ENCODE peak calls at places on chromosomes 2 and 18, in seven cellular contexts. C is ovary, H is cardiac fibroblast, R is WTC11, W is neural progenitor cell, Y is GM13977, P is astrocyte of the spinal cord. O is an unnamed sample.

GRCh38 chr2:66515743-66516142 is 80.8 kb downstream of the MEIS1 start:
- DNase-seq in P (no peak), C (no peak), W (no peak), Y (no peak), R (no peak), H (no peak), O (no peak)

GRCh38 chr2:40251146-40251545 is 200.7 kb downstream of the SLC8A1 start:
- DNase-seq in R (no peak), C (no peak), Y (no peak), P (peak), W (peak), H (no peak), O (no peak)

GRCh38 chr2:240780023-240780831 is 39.8 kb downstream of the KIF1A start:
- DNase-seq in P (no peak), H (no peak), W (no peak), C (peak), R (no peak), Y (no peak), O (no peak)

GRCh38 chr2:135843671-135844070 is 6.7 kb upstream of the LCT start:
- DNase-seq in Y (no peak), H (peak), W (no peak), R (no peak), P (no peak), C (no peak), O (no peak)

GRCh38 chr2:224025874-224026273 is 13.2 kb downstream of the SERPINE2 start:
- DNase-seq in P (no peak), Y (no peak), C (no peak), R (no peak), W (no peak), H (no peak), O (peak)

GRCh38 chr2:182920631-182921056 is 54.2 kb upstream of the FRZB start:
- DNase-seq in R (no peak), Y (peak), H (no peak), C (no peak), P (no peak), W (no peak), O (no peak)

GRCh38 chr18:56298935-56299334 is 339.5 kb downstream of the TXNL1 start:
- DNase-seq in R (no peak), W (no peak), H (peak), P (peak), Y (no peak), C (no peak), O (peak)

GRCh38 chr2:174327958-174328308 is 6.8 kb upstream of the SP9 start:
- DNase-seq in C (no peak), P (no peak), H (no peak), Y (no peak), W (peak), R (no peak), O (no peak)

GRCh38 chr2:38037757-38038615 is 38.0 kb downstream of the CYP1B1 start:
- DNase-seq in P (peak), W (peak), Y (peak), H (peak), C (peak), R (peak), O (peak)

GRCh38 chr2:21467910-21468309 is 344.1 kb downstream of the TDRD15 start:
- DNase-seq in R (no peak), C (no peak), W (no peak), H (peak), P (no peak), Y (no peak), O (no peak)

GRCh38 chr2:219965287-219965870 is 337.9 kb downstream of the SLC4A3 start:
- DNase-seq in R (peak), P (no peak), C (no peak), Y (no peak), W (peak), H (no peak), O (no peak)

GRCh38 chr2:67471681-67472080 is 74.5 kb downstream of the ETAA1 start:
- DNase-seq in R (no peak), Y (no peak), P (no peak), W (no peak), H (no peak), C (no peak), O (no peak)

GRCh38 chr18:57210101-57210661 is 63.3 kb downstream of the BOD1L2 start:
- DNase-seq in R (peak), P (peak), Y (no peak), W (peak), C (peak), H (peak), O (peak)

GRCh38 chr2:156436477-156437085 is 402 bp downstream of the GPD2 start:
- DNase-seq in H (peak), R (no peak), C (no peak), W (peak), P (peak), Y (peak), O (peak)

GRCh38 chr2:177989029-177989885 is 83.3 kb downstream of the PDE11A start:
- DNase-seq in C (no peak), W (no peak), P (peak), H (peak), R (no peak), Y (no peak), O (no peak)

GRCh38 chr2:177984739-177985138 is 87.8 kb downstream of the PDE11A start:
- DNase-seq in H (peak), R (no peak), Y (no peak), P (peak), W (no peak), C (no peak), O (no peak)

GRCh38 chr2:177983183-177983788 is 89.3 kb downstream of the PDE11A start:
- DNase-seq in Y (peak), W (peak), R (peak), C (no peak), P (peak), H (peak), O (peak)
- TF ChIP-seq CTCF in Y (peak), W (peak), R (peak), C (no peak), P (peak), H (peak), O (peak)

DNA sequence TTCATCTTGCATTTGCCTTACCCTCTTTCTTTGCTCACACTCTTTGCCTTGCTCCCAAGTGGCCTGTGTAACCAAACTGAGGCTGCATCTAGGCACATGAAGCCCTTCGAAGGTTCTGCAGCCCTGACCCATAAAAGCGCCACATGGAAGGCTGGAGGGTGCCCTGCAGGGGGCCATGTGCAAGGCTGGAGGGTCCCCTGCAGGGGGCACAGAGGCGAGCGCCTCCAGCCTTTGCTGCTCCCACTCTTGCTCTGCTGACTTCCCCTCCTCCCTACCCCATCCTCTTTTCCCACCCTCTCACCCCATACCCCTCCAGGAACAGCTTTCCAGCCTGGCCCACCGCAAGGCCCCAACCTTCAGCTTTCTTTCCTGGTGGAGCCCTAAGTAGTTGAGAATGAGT is 317.3 kb downstream of the CELF4 start:
- DNase-seq in R (no peak), C (no peak), W (no peak), H (no peak), Y (no peak), P (no peak), O (no peak)
- TF ChIP-seq CTCF in R (no peak), C (no peak), W (no peak), H (no peak), Y (no peak), P (no peak), O (no peak)

DNA sequence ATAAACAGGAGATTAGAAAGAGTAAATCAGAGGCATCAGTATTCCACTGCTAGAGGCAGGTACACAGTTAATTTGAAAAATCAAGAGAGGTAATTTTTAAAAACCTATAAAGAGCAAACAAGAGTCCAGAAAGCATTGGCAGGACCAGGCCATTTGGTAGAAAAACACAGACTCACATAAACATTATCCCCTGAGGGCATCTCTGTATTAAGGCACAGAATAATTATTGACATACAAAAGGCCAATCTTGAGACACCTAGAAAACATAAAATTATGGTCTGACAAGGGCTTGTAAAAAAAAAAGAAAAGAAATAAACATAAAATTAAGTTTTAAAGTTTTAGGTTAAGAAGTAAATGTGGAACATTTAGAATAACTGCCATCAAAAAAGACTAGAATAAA is 120.6 kb downstream of the OSBPL1A start:
- DNase-seq in H (no peak), C (no peak), R (no peak), P (no peak), Y (no peak), W (no peak), O (no peak)
- TF ChIP-seq CTCF in H (no peak), C (no peak), R (no peak), P (no peak), Y (no peak), W (no peak), O (no peak)

GRCh38 chr2:202871161-202872141 is at the start of gene ICA1L:
- DNase-seq in C (peak), P (peak), R (peak), Y (peak), H (peak), W (peak), O (peak)
- TF ChIP-seq CTCF in C (no peak), P (peak), R (no peak), Y (peak), H (no peak), W (no peak), O (no peak)

DNA sequence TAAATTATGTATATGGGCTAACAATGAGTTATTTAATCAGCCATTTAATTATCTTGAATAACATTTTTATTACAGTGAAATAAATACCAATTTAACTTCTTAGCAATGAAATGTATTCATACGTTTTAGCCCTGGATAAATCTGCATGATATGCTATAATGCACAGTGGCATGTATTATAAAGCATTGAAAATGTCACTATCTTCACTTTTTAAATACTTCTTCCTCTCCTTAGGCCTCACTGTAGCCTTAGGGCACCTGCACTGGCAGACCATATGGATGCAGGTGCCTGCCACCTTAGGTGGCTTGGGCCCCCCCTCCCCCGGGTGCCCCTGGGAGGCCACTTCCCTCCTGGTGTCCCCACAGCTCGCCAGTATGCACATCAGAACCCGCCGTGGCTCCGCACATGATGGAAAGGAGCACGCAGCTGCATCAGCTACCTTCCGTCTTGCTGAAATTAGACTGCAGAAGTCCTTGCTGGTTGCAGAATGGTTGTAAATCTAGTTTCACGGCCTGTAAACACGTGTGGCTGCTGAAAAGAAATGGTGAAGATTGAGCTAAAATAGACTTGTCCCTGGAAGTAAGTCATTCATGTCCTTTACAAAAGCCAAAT is 56.7 kb downstream of the ADI1 start:
- DNase-seq in W (no peak), Y (no peak), C (peak), P (no peak), H (no peak), R (no peak), O (no peak)
- TF ChIP-seq CTCF in W (no peak), Y (no peak), C (peak), P (no peak), H (no peak), R (no peak), O (no peak)

DNA sequence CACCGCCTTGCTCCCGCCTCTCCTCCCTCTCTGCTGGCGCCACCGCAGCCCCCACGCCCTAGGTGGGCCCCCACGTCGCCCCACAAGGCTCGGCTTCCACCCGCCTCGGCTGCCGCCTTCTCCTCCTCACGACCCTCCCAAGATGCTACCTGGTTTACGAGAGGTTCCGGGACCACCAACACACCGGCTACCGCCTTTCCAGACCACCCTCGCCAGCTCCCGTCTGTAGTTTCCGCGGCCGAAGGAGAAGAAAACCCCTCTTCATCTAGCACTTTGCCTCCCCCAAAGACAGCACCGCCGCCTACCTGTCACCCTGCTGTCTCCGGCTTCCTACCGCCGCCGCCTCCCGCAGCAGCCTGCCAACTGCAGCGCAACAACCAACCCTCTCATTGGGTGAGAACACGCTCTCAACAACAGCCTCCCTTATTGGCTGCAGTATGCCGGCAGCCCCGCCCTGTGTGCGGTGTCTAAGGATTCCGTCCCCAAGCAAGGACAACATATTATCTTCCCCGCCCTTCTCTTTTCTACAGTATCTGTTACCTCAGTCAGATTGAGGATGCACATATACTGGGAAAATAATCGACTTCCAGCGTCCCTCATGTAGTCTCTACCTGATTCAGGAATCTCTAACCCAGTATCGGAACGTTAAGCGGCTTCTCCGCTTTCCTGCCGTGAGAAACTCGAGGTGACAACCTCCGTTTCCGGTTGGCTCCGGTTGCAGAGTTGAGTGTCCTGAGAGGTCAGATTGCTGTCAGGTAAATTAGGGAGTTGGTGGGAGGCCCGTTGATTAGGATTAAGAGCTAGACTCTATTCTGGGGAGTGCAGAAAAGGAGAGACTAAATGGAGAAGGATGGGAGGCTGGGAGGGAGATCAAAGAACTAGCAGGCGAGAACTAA is at the start of the genes HYCC2 and NDUFB3:
- DNase-seq in C (peak), H (peak), P (peak), Y (peak), W (peak), R (peak), O (peak)
- TF ChIP-seq CTCF in C (no peak), H (peak), P (peak), Y (peak), W (peak), R (no peak), O (peak)

GRCh38 chr18:40678318-40678717 is 1276.7 kb upstream of the PIK3C3 start:
- DNase-seq in R (no peak), P (no peak), C (no peak), Y (no peak), W (no peak), H (no peak), O (no peak)
- TF ChIP-seq CTCF in R (no peak), P (no peak), C (no peak), Y (no peak), W (no peak), H (no peak), O (no peak)

GRCh38 chr2:68646303-68646702 is 2.9 kb downstream of the PROKR1 start:
- DNase-seq in R (no peak), W (no peak), Y (no peak), H (no peak), P (no peak), C (no peak), O (peak)
- TF ChIP-seq CTCF in R (no peak), W (peak), Y (no peak), H (no peak), P (peak), C (no peak), O (peak)

GRCh38 chr2:237437566-237437965 is 23.6 kb upstream of the COL6A3 start:
- DNase-seq in H (no peak), Y (no peak), W (no peak), C (no peak), R (no peak), P (no peak), O (no peak)

GRCh38 chr2:237438082-237438925 is 24.3 kb upstream of the COL6A3 start:
- DNase-seq in P (no peak), R (peak), Y (no peak), C (no peak), W (no peak), H (no peak), O (no peak)

GRCh38 chr2:237434916-237435315 is 21.0 kb upstream of the COL6A3 start:
- DNase-seq in C (no peak), R (no peak), W (no peak), Y (no peak), H (peak), P (peak), O (peak)

GRCh38 chr2:237433920-237434319 is 20.0 kb upstream of the COL6A3 start:
- DNase-seq in Y (no peak), H (no peak), R (no peak), P (no peak), W (no peak), C (no peak), O (no peak)

DNA sequence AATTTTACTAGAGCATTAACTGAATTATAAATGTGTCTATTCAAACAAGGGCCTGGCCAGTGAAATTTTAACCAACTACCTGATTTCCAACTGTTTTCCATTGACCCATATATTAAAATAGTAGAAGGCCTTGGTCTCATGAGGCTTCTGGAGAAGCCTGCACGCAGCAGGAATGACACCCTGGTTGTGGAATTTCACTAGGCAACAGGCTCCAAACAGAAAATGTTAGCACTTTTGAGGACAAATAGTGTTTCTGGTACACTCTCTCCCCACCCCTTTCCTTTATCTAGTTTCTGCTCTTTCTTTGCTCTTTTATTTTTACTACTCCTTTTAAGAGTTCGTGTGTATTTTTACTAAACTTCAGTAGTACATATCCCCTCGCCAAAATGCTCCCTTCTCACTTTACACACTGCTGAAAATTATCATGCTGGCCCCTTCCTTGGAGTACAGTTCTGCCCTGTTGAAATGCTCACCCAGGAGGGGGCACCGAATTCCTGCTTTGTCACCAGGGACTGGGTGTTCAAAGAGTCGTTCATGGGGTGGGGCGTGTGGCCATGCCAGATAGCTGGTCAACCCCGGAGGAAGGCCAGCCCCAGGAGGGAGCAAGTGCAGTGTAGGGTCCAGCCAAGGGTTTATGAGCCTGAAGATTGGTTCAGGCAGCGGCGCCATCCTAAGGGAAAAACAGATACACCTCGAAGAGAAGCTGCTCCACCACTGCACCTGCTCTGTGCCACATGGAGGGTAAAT is 22.1 kb upstream of the COL6A3 start:
- DNase-seq in H (peak), Y (no peak), C (no peak), W (no peak), R (no peak), P (peak), O (no peak)
- TF ChIP-seq CTCF in H (no peak), Y (no peak), C (no peak), W (no peak), R (no peak), P (no peak), O (no peak)

GRCh38 chr2:237497820-237498128 is 10.7 kb downstream of the MLPH start:
- DNase-seq in W (no peak), C (peak), H (peak), Y (no peak), P (peak), R (no peak), O (peak)

GRCh38 chr2:237501892-237502513 is 15.0 kb downstream of the MLPH start:
- DNase-seq in C (no peak), H (peak), R (no peak), Y (no peak), P (no peak), W (no peak), O (no peak)

GRCh38 chr2:237498341-237498740 is 11.3 kb downstream of the MLPH start:
- DNase-seq in Y (no peak), H (peak), C (no peak), R (no peak), W (no peak), P (no peak), O (no peak)

GRCh38 chr2:237497009-237497819 is 10.2 kb downstream of the MLPH start:
- DNase-seq in P (no peak), H (no peak), W (no peak), C (no peak), Y (no peak), R (peak), O (no peak)

DNA sequence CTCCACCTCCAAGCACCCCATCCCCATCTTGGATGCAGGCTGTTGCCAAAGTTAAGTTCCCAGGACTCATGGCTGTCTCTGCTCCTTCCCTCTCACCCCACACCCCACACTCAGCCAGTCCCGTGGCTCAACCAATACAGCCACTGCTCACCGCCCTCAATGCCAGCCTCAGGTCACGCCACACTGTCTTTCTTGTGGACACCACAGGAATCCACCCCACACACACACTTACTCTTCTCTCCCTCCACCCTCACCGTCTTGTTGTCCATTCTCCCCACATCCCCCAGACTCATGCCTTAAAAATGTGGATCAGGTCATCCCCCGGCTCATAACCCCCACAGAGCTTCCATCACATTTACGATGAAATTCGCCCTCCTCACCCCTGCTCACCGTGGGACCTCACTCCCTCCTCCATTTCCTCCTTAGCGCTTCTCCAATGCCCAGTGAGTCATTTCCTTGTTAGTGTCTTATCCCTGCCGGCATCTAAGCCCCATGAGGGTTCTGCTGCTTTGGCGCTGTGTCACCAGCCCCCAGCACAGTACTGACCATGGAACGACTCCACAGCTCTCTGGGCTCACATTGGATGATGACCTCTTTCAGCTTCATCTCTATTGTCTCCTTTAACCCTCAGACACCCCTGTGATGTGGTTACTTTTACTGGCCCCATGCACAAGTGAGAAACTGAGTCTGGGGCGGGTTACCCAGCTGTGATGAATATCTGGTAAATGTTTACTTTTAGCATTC is 13.8 kb downstream of the MLPH start:
- DNase-seq in R (no peak), P (peak), H (peak), Y (no peak), C (no peak), W (no peak), O (peak)
- TF ChIP-seq CTCF in R (no peak), P (no peak), H (no peak), Y (no peak), C (no peak), W (no peak), O (no peak)

O was measured in NB4.